ENCODE peak calls at places on chromosomes 3 and 15, in nine cellular contexts. T is CD4-positive, alpha-beta T cell; G is psoas muscle; Z is AG10803; A is endodermal cell; X is GM13977; E is thyroid gland; S is choroid plexus epithelial cell; D is neural crest cell. O is an unnamed sample.

GRCh38 chr3:139758654-139759291 is 81.0 kb upstream of the NMNAT3 start:
- DNase-seq in T (no peak), G (no peak), Z (peak), A (peak), X (no peak), E (no peak), S (peak), D (no peak), O (peak)

GRCh38 chr15:75693501-75694240 is 19.0 kb downstream of the CSPG4 start:
- DNase-seq in T (no peak), G (no peak), Z (peak), A (no peak), X (no peak), E (no peak), S (peak), D (no peak), O (peak)

GRCh38 chr3:177150970-177151627 is 46.2 kb downstream of the TBL1XR1 start:
- DNase-seq in T (no peak), G (no peak), Z (peak), A (no peak), X (peak), E (no peak), S (peak), D (no peak), O (peak)

GRCh38 chr3:10505050-10505790 is at the start of gene ATP2B2:
- DNase-seq in T (no peak), G (no peak), Z (no peak), A (peak), X (no peak), E (no peak), S (no peak), D (peak), O (no peak)

GRCh38 chr3:126464997-126465396 is 10.7 kb downstream of the ZXDC start:
- DNase-seq in T (no peak), G (no peak), Z (no peak), A (no peak), X (no peak), E (no peak), S (no peak), D (no peak), O (no peak)

GRCh38 chr3:42499478-42499871 is 3.0 kb upstream of the VIPR1 start:
- DNase-seq in T (no peak), G (no peak), Z (no peak), A (peak), X (no peak), E (no peak), S (no peak), D (no peak), O (no peak)

GRCh38 chr3:172750069-172750367 is 508 bp upstream of the ECT2 start:
- DNase-seq in T (no peak), G (no peak), Z (no peak), A (no peak), X (no peak), E (no peak), S (no peak), D (no peak), O (no peak)

GRCh38 chr15:89695198-89695597 is 4.6 kb downstream of the WDR93 start:
- DNase-seq in T (no peak), G (no peak), Z (no peak), A (no peak), X (no peak), E (no peak), S (no peak), D (no peak), O (no peak)

GRCh38 chr3:100400424-100400781 is 486 bp downstream of the TOMM70 start:
- DNase-seq in T (peak), G (no peak), Z (no peak), A (no peak), X (peak), E (no peak), S (no peak), D (peak), O (peak)

GRCh38 chr3:146160233-146160963 is 586 bp downstream of the PLOD2 start:
- DNase-seq in T (no peak), G (peak), Z (peak), A (peak), X (peak), E (peak), S (peak), D (peak), O (peak)

GRCh38 chr3:60588806-60589205 is 662.4 kb downstream of the FHIT start:
- DNase-seq in T (no peak), G (no peak), Z (peak), A (no peak), X (no peak), E (no peak), S (no peak), D (no peak), O (no peak)

GRCh38 chr3:71095511-71096305 is 487.8 kb downstream of the FOXP1 start:
- DNase-seq in T (no peak), G (no peak), Z (no peak), A (no peak), X (no peak), E (no peak), S (peak), D (no peak), O (peak)

GRCh38 chr15:66021801-66022525 is 152.7 kb downstream of the RAB11A start:
- DNase-seq in T (no peak), G (no peak), Z (no peak), A (no peak), X (no peak), E (no peak), S (no peak), D (no peak), O (no peak)

GRCh38 chr3:189277711-189278110 is 105.9 kb downstream of the TPRG1 start:
- DNase-seq in T (no peak), G (no peak), Z (no peak), A (no peak), X (no peak), E (no peak), S (peak), D (no peak), O (peak)

GRCh38 chr3:21216598-21216997 is 534.4 kb downstream of the ZNF385D start:
- DNase-seq in T (no peak), G (no peak), Z (no peak), A (peak), X (no peak), E (no peak), S (peak), D (no peak), O (peak)

GRCh38 chr15:48859426-48859825 is 18.5 kb upstream of the EID1 start:
- DNase-seq in T (no peak), G (no peak), Z (no peak), A (no peak), X (no peak), E (no peak), S (no peak), D (no peak), O (no peak)

GRCh38 chr3:71087109-71088018 is 496.2 kb downstream of the FOXP1 start:
- DNase-seq in T (peak), G (no peak), Z (peak), A (no peak), X (peak), E (no peak), S (peak), D (no peak), O (peak)

GRCh38 chr3:105369501-105370371 is 3.0 kb downstream of the ALCAM start:
- DNase-seq in T (peak), G (peak), Z (peak), A (peak), X (no peak), E (peak), S (peak), D (peak), O (peak)

GRCh38 chr3:68088216-68088615 is 433.8 kb upstream of the SUCLG2 start:
- DNase-seq in T (peak), G (no peak), Z (no peak), A (no peak), X (no peak), E (no peak), S (no peak), D (no peak), O (no peak)

GRCh38 chr3:188571531-188572115 is 417.7 kb downstream of the LPP start:
- DNase-seq in T (no peak), G (no peak), Z (no peak), A (no peak), X (no peak), E (no peak), S (no peak), D (no peak), O (peak)

DNA sequence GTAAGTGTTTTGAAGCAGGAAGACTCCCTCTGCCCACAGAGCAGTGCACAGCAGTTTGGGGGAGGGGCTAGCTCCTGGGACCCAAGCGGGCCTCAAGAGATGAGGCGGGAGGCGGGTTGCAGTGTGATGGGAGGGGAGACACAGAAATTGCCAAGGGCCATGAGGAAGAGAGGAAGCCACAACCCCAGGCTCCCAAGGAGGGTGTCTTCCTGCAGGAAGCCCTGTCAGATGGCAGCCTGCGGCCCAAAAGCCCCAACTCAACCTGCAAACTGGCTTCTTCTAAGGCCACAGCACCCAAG is 7.3 kb upstream of the ISLR2 start:
- DNase-seq in T (no peak), G (no peak), Z (no peak), A (peak), X (no peak), E (no peak), S (no peak), D (no peak), O (no peak)
- TF ChIP-seq CTCF in T (no peak), G (no peak), Z (no peak), A (peak), X (peak), E (no peak), S (peak), D (no peak), O (no peak)

GRCh38 chr15:32028921-32029320 is 1.4 kb upstream of the CHRNA7 start:
- DNase-seq in T (no peak), G (no peak), Z (no peak), A (peak), X (no peak), E (no peak), S (no peak), D (peak), O (no peak)

GRCh38 chr15:32030795-32031194 is 480 bp downstream of the CHRNA7 start:
- DNase-seq in T (no peak), G (no peak), Z (no peak), A (peak), X (no peak), E (peak), S (no peak), D (peak), O (no peak)

GRCh38 chr15:32033186-32033890 is 3.0 kb downstream of the CHRNA7 start:
- DNase-seq in T (no peak), G (no peak), Z (no peak), A (no peak), X (no peak), E (peak), S (no peak), D (no peak), O (no peak)

GRCh38 chr15:32029862-32030781 is at the start of gene CHRNA7:
- DNase-seq in T (no peak), G (peak), Z (peak), A (peak), X (peak), E (peak), S (peak), D (peak), O (peak)

DNA sequence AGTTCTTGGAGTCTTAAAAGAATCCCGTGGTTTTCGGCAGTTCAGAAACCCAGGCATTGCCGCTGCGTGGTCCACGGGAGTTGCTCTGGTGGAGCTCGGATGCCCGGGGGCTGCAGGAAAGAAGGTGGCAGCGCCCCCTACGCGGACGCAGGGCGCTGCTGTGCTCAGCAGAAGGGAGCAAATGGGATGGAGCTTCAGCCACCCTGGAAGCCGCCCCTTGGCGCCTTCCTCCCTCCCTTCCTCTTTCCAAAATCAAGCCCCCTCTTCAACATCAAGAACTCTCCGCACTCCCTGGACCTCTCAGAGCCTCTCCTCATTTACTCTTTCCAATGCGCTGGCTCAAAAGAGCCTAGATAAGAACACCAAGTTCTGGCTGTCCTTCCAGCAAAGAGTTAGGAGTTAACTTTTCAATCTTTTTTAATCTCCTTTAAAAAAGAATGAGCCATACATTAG is 880 bp upstream of the CHRNA7 start:
- DNase-seq in T (no peak), G (no peak), Z (no peak), A (peak), X (no peak), E (peak), S (no peak), D (peak), O (no peak)
- TF ChIP-seq CTCF in T (no peak), G (peak), Z (no peak), A (peak), X (peak), E (peak), S (no peak), D (peak), O (no peak)

GRCh38 chr15:101269479-101270223 is 7.6 kb downstream of the SELENOS start:
- DNase-seq in T (no peak), G (no peak), Z (no peak), A (peak), X (no peak), E (no peak), S (peak), D (no peak), O (peak)
- TF ChIP-seq CTCF in T (no peak), G (peak), Z (peak), A (peak), X (peak), E (no peak), S (peak), D (peak), O (peak)

DNA sequence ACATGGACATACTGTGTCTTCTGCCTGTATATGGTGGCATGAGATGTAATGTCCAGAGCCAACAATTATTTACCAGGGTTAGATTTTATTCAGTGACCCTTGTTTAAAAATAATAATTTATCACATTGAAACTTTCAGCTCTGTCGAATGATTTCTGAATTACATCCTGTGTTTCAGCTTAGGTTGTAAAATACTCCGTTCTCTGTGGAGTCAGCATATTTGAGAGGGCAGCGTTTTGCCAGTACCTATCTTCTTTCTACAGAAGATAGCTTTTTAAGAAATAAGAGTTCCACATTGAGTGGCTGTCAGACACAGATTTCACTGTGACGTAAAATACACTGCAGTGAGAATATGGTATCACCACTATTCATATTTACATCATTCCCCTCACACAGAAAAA is 85.3 kb downstream of the SLC49A4 start:
- DNase-seq in T (no peak), G (no peak), Z (no peak), A (no peak), X (no peak), E (no peak), S (no peak), D (no peak), O (no peak)
- TF ChIP-seq CTCF in T (no peak), G (no peak), Z (no peak), A (no peak), X (no peak), E (no peak), S (no peak), D (no peak), O (no peak)

GRCh38 chr3:25863011-25863415 is 73.1 kb downstream of the OXSM start:
- DNase-seq in T (no peak), G (no peak), Z (no peak), A (no peak), X (no peak), E (no peak), S (no peak), D (no peak), O (no peak)

GRCh38 chr3:25861566-25861965 is 71.7 kb downstream of the OXSM start:
- DNase-seq in T (no peak), G (no peak), Z (no peak), A (no peak), X (no peak), E (no peak), S (no peak), D (no peak), O (no peak)

GRCh38 chr3:25863560-25863959 is 73.7 kb downstream of the OXSM start:
- DNase-seq in T (no peak), G (no peak), Z (no peak), A (no peak), X (no peak), E (no peak), S (no peak), D (no peak), O (no peak)
- TF ChIP-seq CTCF in T (no peak), G (no peak), Z (no peak), A (peak), X (no peak), E (no peak), S (no peak), D (peak), O (peak)

DNA sequence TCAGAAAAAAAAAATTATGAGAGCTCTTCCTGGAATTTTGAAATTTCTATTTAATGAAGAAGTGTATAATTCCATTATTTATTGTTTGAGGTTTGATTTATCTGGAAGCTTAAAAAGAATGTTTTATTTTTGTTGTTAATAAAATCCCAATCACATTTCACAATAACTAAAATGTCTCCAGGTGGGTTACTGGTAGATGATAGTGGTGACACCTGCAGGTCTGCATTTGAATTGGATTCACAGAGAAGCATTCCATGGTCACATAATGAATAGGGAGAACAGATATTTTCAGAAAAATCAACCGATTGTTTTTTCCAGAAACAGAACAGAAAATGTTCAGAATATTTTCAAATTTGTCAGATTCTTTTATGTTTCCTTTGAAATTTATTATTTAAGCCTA is 48.3 kb downstream of the ASB7 start:
- DNase-seq in T (no peak), G (no peak), Z (no peak), A (no peak), X (no peak), E (no peak), S (no peak), D (no peak), O (no peak)
- TF ChIP-seq CTCF in T (no peak), G (no peak), Z (no peak), A (peak), X (peak), E (no peak), S (no peak), D (peak), O (no peak)

GRCh38 chr15:68367226-68367625 is 64.7 kb downstream of the ITGA11 start:
- DNase-seq in T (no peak), G (no peak), Z (no peak), A (no peak), X (no peak), E (no peak), S (no peak), D (no peak), O (no peak)

GRCh38 chr15:68365140-68365745 is 66.7 kb downstream of the ITGA11 start:
- DNase-seq in T (no peak), G (no peak), Z (no peak), A (no peak), X (no peak), E (peak), S (no peak), D (no peak), O (peak)

GRCh38 chr15:68365770-68366169 is 66.2 kb downstream of the ITGA11 start:
- DNase-seq in T (no peak), G (no peak), Z (no peak), A (no peak), X (no peak), E (no peak), S (no peak), D (no peak), O (no peak)

GRCh38 chr15:68364660-68365035 is 67.3 kb downstream of the ITGA11 start:
- DNase-seq in T (no peak), G (no peak), Z (no peak), A (no peak), X (no peak), E (no peak), S (no peak), D (no peak), O (no peak)

DNA sequence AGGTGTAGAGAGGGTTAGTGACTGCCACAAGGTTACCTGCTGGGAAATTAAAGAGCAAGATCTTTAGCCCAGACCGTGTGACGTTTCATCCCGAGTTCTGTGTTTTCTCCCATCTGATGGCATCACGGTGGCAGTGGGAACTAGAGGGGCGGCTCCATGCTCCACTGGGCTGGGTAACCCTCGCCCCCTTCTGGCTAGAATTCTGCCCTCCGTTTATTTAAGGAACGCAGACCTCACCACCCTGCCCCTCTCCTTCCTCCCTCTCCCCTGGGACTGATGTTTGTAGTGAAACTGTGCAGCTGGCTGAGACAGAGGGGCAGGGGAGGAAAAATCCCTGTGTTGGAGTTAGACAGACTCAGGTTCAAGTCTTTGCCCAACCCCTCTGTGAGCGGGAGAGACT is 65.6 kb downstream of the ITGA11 start:
- DNase-seq in T (no peak), G (no peak), Z (no peak), A (peak), X (no peak), E (peak), S (no peak), D (no peak), O (no peak)
- TF ChIP-seq CTCF in T (no peak), G (no peak), Z (no peak), A (peak), X (no peak), E (no peak), S (no peak), D (no peak), O (no peak)

DNA sequence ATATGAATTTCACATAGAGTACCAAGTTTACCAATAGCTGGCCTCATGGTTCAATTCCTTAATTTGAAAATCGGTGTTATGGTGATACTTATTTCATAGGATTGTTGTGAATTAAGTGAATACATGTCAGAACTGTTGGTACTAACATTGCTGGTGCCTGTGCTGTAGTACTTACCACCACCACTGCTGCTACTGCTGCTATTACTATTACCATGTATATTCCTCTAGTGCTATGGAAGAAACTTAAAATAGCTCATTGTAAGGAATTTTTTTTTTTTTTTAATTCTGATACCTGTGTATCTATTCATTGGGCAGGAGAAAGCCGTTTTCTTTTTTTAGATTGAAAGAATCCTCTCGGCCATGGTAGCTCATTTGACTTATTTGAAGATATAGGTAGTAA is 3.6 kb downstream of the FYTTD1 start:
- DNase-seq in T (no peak), G (no peak), Z (no peak), A (no peak), X (no peak), E (no peak), S (peak), D (no peak), O (peak)
- TF ChIP-seq CTCF in T (no peak), G (peak), Z (peak), A (peak), X (no peak), E (no peak), S (peak), D (peak), O (peak)

O was measured in fibroblast of pulmonary artery.